ENCODE peak calls at places on chromosome 21, in six cellular contexts. P is hepatocyte, B is breast epithelium, R is pancreas, X is tibial nerve, H is foreskin keratinocyte. T is an unnamed sample.

GRCh38 chr21:39720126-39720778 is 24.7 kb upstream of the IGSF5 start:
- DNase-seq in R (no peak), P (no peak), H (no peak), B (no peak), X (no peak), T (no peak)

GRCh38 chr21:34017127-34017961 is 56.0 kb upstream of the MRPS6 start:
- DNase-seq in X (no peak), B (no peak), P (no peak), H (no peak), R (no peak), T (no peak)

GRCh38 chr21:44723177-44724131 is 12.1 kb upstream of the TSPEAR start:
- DNase-seq in P (no peak), R (no peak), B (no peak), X (no peak), H (no peak), T (no peak)

GRCh38 chr21:29175408-29176147 is 45.1 kb downstream of the MAP3K7CL start:
- DNase-seq in P (peak), R (peak), H (no peak), B (no peak), X (no peak), T (no peak)

GRCh38 chr21:32726742-32727477 is 903 bp downstream of the SYNJ1 start:
- DNase-seq in B (peak), X (no peak), H (no peak), P (peak), R (peak), T (peak)

GRCh38 chr21:25897383-25897782 is 162.6 kb downstream of the GABPA start:
- DNase-seq in H (no peak), B (no peak), X (no peak), R (no peak), P (no peak), T (no peak)

GRCh38 chr21:30206551-30207251 is 9.2 kb downstream of the CLDN8 start:
- DNase-seq in P (no peak), B (no peak), X (no peak), R (no peak), H (peak), T (peak)

GRCh38 chr21:34227386-34227852 is 136.4 kb upstream of the KCNE2 start:
- DNase-seq in P (peak), B (no peak), X (no peak), R (no peak), H (no peak), T (no peak)

GRCh38 chr21:44836666-44837471 is 19.0 kb upstream of the SUMO3 start:
- DNase-seq in H (no peak), P (peak), R (no peak), B (no peak), X (no peak), T (no peak)

GRCh38 chr21:31554511-31555022 is 104.9 kb upstream of the SOD1 start:
- DNase-seq in P (no peak), B (no peak), X (no peak), H (no peak), R (no peak), T (peak)

GRCh38 chr21:41851090-41851790 is 27.9 kb downstream of the PRDM15 start:
- DNase-seq in H (no peak), P (no peak), B (no peak), R (no peak), X (no peak), T (no peak)

GRCh38 chr21:41848533-41848932 is 30.6 kb downstream of the PRDM15 start:
- DNase-seq in H (no peak), R (no peak), P (no peak), B (no peak), X (no peak), T (no peak)

GRCh38 chr21:41848971-41849580 is 30.1 kb downstream of the PRDM15 start:
- DNase-seq in H (no peak), R (no peak), B (no peak), P (no peak), X (no peak), T (no peak)

GRCh38 chr21:41852151-41852928 is 26.8 kb downstream of the PRDM15 start:
- DNase-seq in B (no peak), H (no peak), P (no peak), R (no peak), X (no peak), T (no peak)

DNA sequence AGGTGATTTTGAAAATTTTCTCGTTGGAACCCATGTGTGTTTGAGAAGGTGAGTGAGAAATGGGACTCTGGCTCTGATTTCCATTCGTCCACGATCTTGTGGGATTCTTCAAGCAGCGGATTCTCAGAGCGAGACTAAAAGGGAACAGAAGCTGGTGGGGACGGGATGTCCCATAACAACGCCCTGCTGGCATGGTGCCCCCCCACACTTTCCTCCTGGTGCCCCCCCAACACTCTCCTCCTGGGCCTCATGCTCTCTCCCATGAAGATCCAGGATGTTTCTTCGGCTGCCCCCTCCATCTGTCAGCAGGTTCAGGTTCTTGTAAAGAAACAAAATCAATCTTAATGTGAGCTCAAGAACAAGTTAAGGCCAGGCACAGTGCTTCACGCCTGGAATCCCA is 29.1 kb downstream of the PRDM15 start:
- DNase-seq in R (no peak), P (no peak), B (no peak), X (no peak), H (no peak), T (no peak)
- H3K27ac ChIP-seq in R (no peak), P (no peak), B (no peak), X (no peak), H (no peak), T (peak)

DNA sequence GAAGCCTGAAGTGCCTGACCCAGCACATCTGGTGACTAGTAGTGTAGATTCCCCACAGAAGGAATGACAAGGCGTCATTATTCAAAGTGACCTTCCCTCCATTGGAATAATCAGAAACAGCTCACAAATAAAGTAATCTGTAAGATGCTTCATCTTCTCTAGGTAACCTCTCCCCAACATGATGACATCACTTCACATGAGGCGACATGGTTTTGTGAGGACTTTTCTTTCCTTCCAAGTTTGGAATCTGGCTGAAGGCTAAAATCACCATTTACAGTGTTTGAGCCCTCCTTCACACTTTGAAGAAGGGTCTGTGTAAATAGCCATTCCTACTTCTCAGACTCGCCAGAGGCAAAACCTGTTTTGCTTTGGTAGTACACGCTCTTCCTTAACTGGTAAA is 32.9 kb upstream of the ERG start:
- DNase-seq in B (no peak), R (no peak), P (no peak), H (no peak), X (no peak), T (no peak)
- H3K27ac ChIP-seq in B (no peak), R (no peak), P (no peak), H (no peak), X (no peak), T (no peak)

GRCh38 chr21:45983981-45984551 is 2.5 kb downstream of the COL6A1 start:
- DNase-seq in R (no peak), H (no peak), P (no peak), B (no peak), X (no peak), T (no peak)
- H3K27ac ChIP-seq in R (no peak), H (no peak), P (no peak), B (peak), X (peak), T (no peak)

DNA sequence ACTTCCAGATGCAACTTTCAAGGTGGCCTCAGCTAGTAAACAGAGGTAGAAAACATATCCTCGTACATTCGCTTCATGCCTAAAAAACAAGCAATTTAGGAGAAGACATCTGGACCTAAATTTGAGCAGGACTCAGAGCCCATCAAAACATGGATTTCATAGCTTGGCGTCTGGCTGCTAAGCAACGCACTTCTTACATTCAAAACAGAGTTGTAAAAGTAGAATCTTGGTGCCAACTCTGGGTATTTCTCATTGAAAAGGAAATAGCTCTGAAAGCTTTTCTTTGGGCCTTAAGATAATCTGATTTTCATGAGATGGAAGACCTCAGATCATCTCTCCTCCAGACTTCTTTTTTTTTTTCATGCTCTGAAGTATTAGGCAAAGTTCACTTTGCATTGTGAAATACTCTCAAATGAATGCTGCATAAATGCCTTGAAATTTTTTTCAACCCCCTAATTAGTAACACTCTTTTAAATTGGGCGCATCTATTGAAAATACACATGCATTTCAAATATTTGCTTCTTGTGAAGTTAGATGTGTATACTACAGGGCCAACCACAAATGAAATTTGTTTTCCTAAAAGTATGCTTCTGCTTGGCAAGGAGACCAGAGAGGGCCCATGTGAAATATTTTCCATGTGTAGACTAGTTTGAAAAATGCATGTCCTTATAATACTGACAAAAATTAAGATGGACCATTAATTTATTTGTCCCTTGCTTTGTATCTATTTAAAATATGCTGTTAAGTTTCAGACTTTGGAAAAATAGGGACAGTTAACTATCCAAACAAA is 4.2 kb downstream of the ADAMTS5 start:
- DNase-seq in X (no peak), R (no peak), H (no peak), P (no peak), B (no peak), T (no peak)
- H3K27ac ChIP-seq in X (no peak), R (no peak), H (no peak), P (no peak), B (peak), T (no peak)

GRCh38 chr21:27831821-27832569 is 865.1 kb upstream of the ADAMTS5 start:
- DNase-seq in B (no peak), H (no peak), R (no peak), P (no peak), X (no peak), T (no peak)
- H3K27ac ChIP-seq in B (no peak), H (no peak), R (no peak), P (peak), X (no peak), T (no peak)

GRCh38 chr21:41032536-41032935 is 135.4 kb upstream of the BACE2 start:
- DNase-seq in B (no peak), P (no peak), H (peak), R (no peak), X (no peak), T (peak)

GRCh38 chr21:41023936-41024335 is 144.0 kb upstream of the BACE2 start:
- DNase-seq in P (no peak), H (no peak), R (no peak), X (no peak), B (no peak), T (no peak)

GRCh38 chr21:41025057-41025390 is 142.9 kb upstream of the BACE2 start:
- DNase-seq in R (no peak), B (no peak), P (no peak), X (no peak), H (no peak), T (no peak)

GRCh38 chr21:41024341-41025056 is 143.5 kb upstream of the BACE2 start:
- DNase-seq in R (peak), B (peak), H (no peak), X (no peak), P (peak), T (no peak)

GRCh38 chr21:41029573-41029972 is 138.4 kb upstream of the BACE2 start:
- DNase-seq in H (no peak), B (no peak), X (no peak), R (no peak), P (peak), T (no peak)
- H3K27ac ChIP-seq in H (no peak), B (no peak), X (no peak), R (no peak), P (peak), T (no peak)

GRCh38 chr21:41500931-41501381 is 7.0 kb downstream of the TMPRSS2 start:
- DNase-seq in R (peak), P (peak), H (no peak), B (no peak), X (no peak), T (no peak)

GRCh38 chr21:41500354-41500753 is 7.6 kb downstream of the TMPRSS2 start:
- DNase-seq in X (no peak), R (no peak), H (no peak), P (no peak), B (no peak), T (no peak)

GRCh38 chr21:41497836-41498235 is 10.1 kb downstream of the TMPRSS2 start:
- DNase-seq in X (no peak), H (no peak), R (no peak), B (no peak), P (no peak), T (no peak)

GRCh38 chr21:41501919-41502318 is 6.0 kb downstream of the TMPRSS2 start:
- DNase-seq in R (no peak), P (no peak), H (no peak), B (peak), X (no peak), T (no peak)

GRCh38 chr21:41499920-41500319 is 8.0 kb downstream of the TMPRSS2 start:
- DNase-seq in X (no peak), H (no peak), B (no peak), P (no peak), R (no peak), T (no peak)
- H3K27ac ChIP-seq in X (no peak), H (no peak), B (peak), P (peak), R (peak), T (no peak)

T was measured in RWPE1.